ENCODE peak calls at places on chromosomes 13 and 19, in nine cellular contexts. One of them, this sample, is unnamed.

GRCh38 chr13:29758591-29759114 is 91.8 kb downstream of the UBL3 start:
- DNase-seq in Panc1: no peak
- DNase-seq in foreskin fibroblast: no peak
- DNase-seq in lower lobe of right lung: peak
- DNase-seq in lung: no peak
- DNase-seq in K562: no peak
- DNase-seq in MCF 10A: peak
- DNase-seq in kidney epithelial cell: no peak
- DNase-seq in fibroblast of mammary gland: no peak
- DNase-seq in this sample: peak

GRCh38 chr19:41307090-41307875 is 2.7 kb upstream of the CCDC97 start:
- DNase-seq in Panc1: no peak
- DNase-seq in foreskin fibroblast: no peak
- DNase-seq in lower lobe of right lung: no peak
- DNase-seq in lung: no peak
- DNase-seq in K562: no peak
- DNase-seq in MCF 10A: no peak
- DNase-seq in kidney epithelial cell: no peak
- DNase-seq in fibroblast of mammary gland: no peak
- DNase-seq in this sample: no peak

GRCh38 chr13:60169239-60170031 is 5.7 kb upstream of the DIAPH3 start:
- DNase-seq in Panc1: no peak
- DNase-seq in foreskin fibroblast: no peak
- DNase-seq in lower lobe of right lung: no peak
- DNase-seq in lung: no peak
- DNase-seq in K562: no peak
- DNase-seq in MCF 10A: no peak
- DNase-seq in kidney epithelial cell: no peak
- DNase-seq in fibroblast of mammary gland: no peak
- DNase-seq in this sample: no peak

GRCh38 chr19:54439174-54439851 is 9.7 kb upstream of the LENG8 start:
- DNase-seq in Panc1: no peak
- DNase-seq in foreskin fibroblast: peak
- DNase-seq in lower lobe of right lung: no peak
- DNase-seq in lung: no peak
- DNase-seq in K562: no peak
- DNase-seq in MCF 10A: peak
- DNase-seq in kidney epithelial cell: no peak
- DNase-seq in fibroblast of mammary gland: no peak
- DNase-seq in this sample: peak

GRCh38 chr13:79477968-79478367 is 3.0 kb upstream of the NDFIP2 start:
- DNase-seq in Panc1: no peak
- DNase-seq in foreskin fibroblast: no peak
- DNase-seq in lower lobe of right lung: no peak
- DNase-seq in lung: no peak
- DNase-seq in K562: no peak
- DNase-seq in MCF 10A: no peak
- DNase-seq in kidney epithelial cell: no peak
- DNase-seq in fibroblast of mammary gland: no peak
- DNase-seq in this sample: no peak

GRCh38 chr19:30340724-30341595 is 31.2 kb upstream of the ZNF536 start:
- DNase-seq in Panc1: no peak
- DNase-seq in foreskin fibroblast: peak
- DNase-seq in lower lobe of right lung: no peak
- DNase-seq in lung: no peak
- DNase-seq in K562: no peak
- DNase-seq in MCF 10A: no peak
- DNase-seq in kidney epithelial cell: no peak
- DNase-seq in fibroblast of mammary gland: no peak
- DNase-seq in this sample: no peak

GRCh38 chr13:67197704-67198103 is 32.4 kb downstream of the PCDH9 start:
- DNase-seq in Panc1: no peak
- DNase-seq in foreskin fibroblast: no peak
- DNase-seq in lower lobe of right lung: no peak
- DNase-seq in lung: no peak
- DNase-seq in K562: no peak
- DNase-seq in MCF 10A: no peak
- DNase-seq in kidney epithelial cell: no peak
- DNase-seq in fibroblast of mammary gland: no peak
- DNase-seq in this sample: no peak

GRCh38 chr13:43558942-43559341 is 227.8 kb downstream of the ENOX1 start:
- DNase-seq in Panc1: no peak
- DNase-seq in foreskin fibroblast: peak
- DNase-seq in lower lobe of right lung: no peak
- DNase-seq in lung: no peak
- DNase-seq in K562: no peak
- DNase-seq in MCF 10A: no peak
- DNase-seq in kidney epithelial cell: no peak
- DNase-seq in fibroblast of mammary gland: peak
- DNase-seq in this sample: no peak

GRCh38 chr13:35763805-35764170 is 287.3 kb upstream of the MAB21L1 start:
- DNase-seq in Panc1: no peak
- DNase-seq in foreskin fibroblast: no peak
- DNase-seq in lower lobe of right lung: no peak
- DNase-seq in lung: no peak
- DNase-seq in K562: no peak
- DNase-seq in MCF 10A: no peak
- DNase-seq in kidney epithelial cell: no peak
- DNase-seq in fibroblast of mammary gland: no peak
- DNase-seq in this sample: no peak

GRCh38 chr13:99873832-99874430 is 97.6 kb downstream of the ZIC5 start:
- DNase-seq in Panc1: no peak
- DNase-seq in foreskin fibroblast: no peak
- DNase-seq in lower lobe of right lung: no peak
- DNase-seq in lung: no peak
- DNase-seq in K562: no peak
- DNase-seq in MCF 10A: no peak
- DNase-seq in kidney epithelial cell: no peak
- DNase-seq in fibroblast of mammary gland: no peak
- DNase-seq in this sample: no peak

GRCh38 chr19:50330365-50331078 is 1.3 kb upstream of the KCNC3 start:
- DNase-seq in Panc1: no peak
- DNase-seq in foreskin fibroblast: peak
- DNase-seq in lower lobe of right lung: peak
- DNase-seq in lung: peak
- DNase-seq in K562: peak
- DNase-seq in MCF 10A: no peak
- DNase-seq in kidney epithelial cell: no peak
- DNase-seq in fibroblast of mammary gland: peak
- DNase-seq in this sample: no peak

GRCh38 chr19:1106841-1107654 is 3.3 kb downstream of the GPX4 start:
- DNase-seq in Panc1: no peak
- DNase-seq in foreskin fibroblast: peak
- DNase-seq in lower lobe of right lung: no peak
- DNase-seq in lung: no peak
- DNase-seq in K562: no peak
- DNase-seq in MCF 10A: peak
- DNase-seq in kidney epithelial cell: no peak
- DNase-seq in fibroblast of mammary gland: peak
- DNase-seq in this sample: peak

DNA sequence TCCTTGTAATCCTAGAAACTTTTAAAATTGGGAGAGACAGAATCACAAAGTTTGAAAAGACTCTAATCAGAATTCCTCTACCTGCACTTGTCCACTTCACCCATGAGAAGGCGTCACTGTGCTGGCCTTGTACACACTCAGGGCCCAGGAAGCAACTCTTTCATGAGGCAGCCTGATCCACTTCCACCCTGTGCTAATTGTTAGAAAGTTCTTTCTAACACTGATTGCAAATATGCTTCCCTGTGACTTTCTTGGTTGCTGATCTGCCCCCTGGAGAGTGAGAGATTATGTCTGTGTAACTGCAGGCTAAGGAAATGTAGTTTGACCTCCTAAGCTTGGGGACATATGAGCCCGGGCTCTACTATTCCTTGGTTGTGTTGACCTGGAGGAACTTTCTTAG is 494.6 kb downstream of the MYO16 start:
- DNase-seq in Panc1: no peak
- DNase-seq in foreskin fibroblast: no peak
- DNase-seq in lower lobe of right lung: no peak
- DNase-seq in lung: no peak
- DNase-seq in K562: no peak
- DNase-seq in MCF 10A: no peak
- DNase-seq in kidney epithelial cell: no peak
- DNase-seq in fibroblast of mammary gland: no peak
- DNase-seq in this sample: no peak
- TF ChIP-seq CTCF in Panc1: no peak
- TF ChIP-seq CTCF in foreskin fibroblast: no peak
- TF ChIP-seq CTCF in lower lobe of right lung: no peak
- TF ChIP-seq CTCF in lung: no peak
- TF ChIP-seq CTCF in K562: no peak
- TF ChIP-seq CTCF in MCF 10A: no peak
- TF ChIP-seq CTCF in kidney epithelial cell: no peak
- TF ChIP-seq CTCF in fibroblast of mammary gland: no peak
- TF ChIP-seq CTCF in this sample: peak

GRCh38 chr13:112366907-112367646 is 9.1 kb upstream of the SPACA7 start:
- DNase-seq in Panc1: no peak
- DNase-seq in foreskin fibroblast: no peak
- DNase-seq in lower lobe of right lung: no peak
- DNase-seq in lung: no peak
- DNase-seq in K562: no peak
- DNase-seq in MCF 10A: no peak
- DNase-seq in kidney epithelial cell: no peak
- DNase-seq in fibroblast of mammary gland: no peak
- DNase-seq in this sample: no peak
- TF ChIP-seq CTCF in Panc1: no peak
- TF ChIP-seq CTCF in foreskin fibroblast: no peak
- TF ChIP-seq CTCF in lower lobe of right lung: no peak
- TF ChIP-seq CTCF in lung: no peak
- TF ChIP-seq CTCF in K562: no peak
- TF ChIP-seq CTCF in MCF 10A: no peak
- TF ChIP-seq CTCF in kidney epithelial cell: no peak
- TF ChIP-seq CTCF in fibroblast of mammary gland: no peak
- TF ChIP-seq CTCF in this sample: no peak

GRCh38 chr13:26813626-26814348 is 53.2 kb upstream of the GPR12 start:
- DNase-seq in Panc1: no peak
- DNase-seq in foreskin fibroblast: no peak
- DNase-seq in lower lobe of right lung: no peak
- DNase-seq in lung: no peak
- DNase-seq in K562: no peak
- DNase-seq in MCF 10A: peak
- DNase-seq in kidney epithelial cell: no peak
- DNase-seq in fibroblast of mammary gland: no peak
- DNase-seq in this sample: peak

GRCh38 chr13:26816876-26817275 is 56.3 kb upstream of the GPR12 start:
- DNase-seq in Panc1: no peak
- DNase-seq in foreskin fibroblast: no peak
- DNase-seq in lower lobe of right lung: no peak
- DNase-seq in lung: no peak
- DNase-seq in K562: no peak
- DNase-seq in MCF 10A: no peak
- DNase-seq in kidney epithelial cell: no peak
- DNase-seq in fibroblast of mammary gland: no peak
- DNase-seq in this sample: no peak

GRCh38 chr13:26806891-26807290 is 46.3 kb upstream of the GPR12 start:
- DNase-seq in Panc1: no peak
- DNase-seq in foreskin fibroblast: no peak
- DNase-seq in lower lobe of right lung: no peak
- DNase-seq in lung: no peak
- DNase-seq in K562: no peak
- DNase-seq in MCF 10A: no peak
- DNase-seq in kidney epithelial cell: no peak
- DNase-seq in fibroblast of mammary gland: no peak
- DNase-seq in this sample: peak

GRCh38 chr13:26810095-26810494 is 49.5 kb upstream of the GPR12 start:
- DNase-seq in Panc1: no peak
- DNase-seq in foreskin fibroblast: no peak
- DNase-seq in lower lobe of right lung: no peak
- DNase-seq in lung: no peak
- DNase-seq in K562: no peak
- DNase-seq in MCF 10A: no peak
- DNase-seq in kidney epithelial cell: no peak
- DNase-seq in fibroblast of mammary gland: no peak
- DNase-seq in this sample: no peak

GRCh38 chr13:26811636-26812035 is 51.0 kb upstream of the GPR12 start:
- DNase-seq in Panc1: no peak
- DNase-seq in foreskin fibroblast: no peak
- DNase-seq in lower lobe of right lung: no peak
- DNase-seq in lung: no peak
- DNase-seq in K562: no peak
- DNase-seq in MCF 10A: no peak
- DNase-seq in kidney epithelial cell: no peak
- DNase-seq in fibroblast of mammary gland: no peak
- DNase-seq in this sample: no peak
- TF ChIP-seq CTCF in Panc1: no peak
- TF ChIP-seq CTCF in foreskin fibroblast: no peak
- TF ChIP-seq CTCF in lower lobe of right lung: no peak
- TF ChIP-seq CTCF in lung: no peak
- TF ChIP-seq CTCF in K562: no peak
- TF ChIP-seq CTCF in MCF 10A: no peak
- TF ChIP-seq CTCF in kidney epithelial cell: no peak
- TF ChIP-seq CTCF in fibroblast of mammary gland: no peak
- TF ChIP-seq CTCF in this sample: no peak

GRCh38 chr13:31427151-31427867 is 227.5 kb downstream of the B3GLCT start:
- DNase-seq in Panc1: no peak
- DNase-seq in foreskin fibroblast: no peak
- DNase-seq in lower lobe of right lung: no peak
- DNase-seq in lung: no peak
- DNase-seq in K562: no peak
- DNase-seq in MCF 10A: no peak
- DNase-seq in kidney epithelial cell: no peak
- DNase-seq in fibroblast of mammary gland: no peak
- DNase-seq in this sample: no peak

GRCh38 chr13:31421756-31422155 is 222.0 kb downstream of the B3GLCT start:
- DNase-seq in Panc1: no peak
- DNase-seq in foreskin fibroblast: peak
- DNase-seq in lower lobe of right lung: no peak
- DNase-seq in lung: no peak
- DNase-seq in K562: no peak
- DNase-seq in MCF 10A: no peak
- DNase-seq in kidney epithelial cell: no peak
- DNase-seq in fibroblast of mammary gland: peak
- DNase-seq in this sample: no peak

GRCh38 chr13:31426395-31426794 is 226.6 kb downstream of the B3GLCT start:
- DNase-seq in Panc1: no peak
- DNase-seq in foreskin fibroblast: no peak
- DNase-seq in lower lobe of right lung: no peak
- DNase-seq in lung: no peak
- DNase-seq in K562: no peak
- DNase-seq in MCF 10A: no peak
- DNase-seq in kidney epithelial cell: no peak
- DNase-seq in fibroblast of mammary gland: no peak
- DNase-seq in this sample: no peak

DNA sequence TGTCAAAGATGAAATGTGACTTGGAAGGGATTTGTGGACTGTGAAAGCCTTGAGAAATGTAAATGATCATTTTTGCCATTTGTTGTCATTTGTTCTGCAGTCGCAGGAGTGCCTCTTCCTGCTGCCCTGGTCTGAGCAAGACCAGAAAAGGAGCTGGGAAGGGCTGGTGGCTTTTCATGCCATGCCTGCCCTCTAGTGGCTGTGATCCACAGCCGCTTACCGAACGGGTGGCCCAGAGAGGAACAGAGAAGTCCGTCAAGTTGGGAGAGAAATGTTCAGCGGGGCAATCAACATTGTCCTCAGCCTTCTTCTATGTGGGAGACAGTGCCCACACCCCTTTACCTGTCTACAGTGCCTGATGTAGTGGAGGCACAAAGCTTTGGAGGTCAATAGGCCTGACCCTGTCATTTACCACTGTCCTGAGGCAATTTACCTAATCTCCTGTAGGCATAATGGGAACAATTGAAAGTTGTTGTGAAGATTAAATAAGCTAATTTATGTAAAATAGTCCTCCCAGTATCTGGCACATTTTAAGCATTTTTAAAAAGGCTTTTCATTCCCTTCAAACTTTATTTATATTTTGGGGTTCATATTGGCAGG is 224.5 kb downstream of the B3GLCT start:
- DNase-seq in Panc1: peak
- DNase-seq in foreskin fibroblast: peak
- DNase-seq in lower lobe of right lung: peak
- DNase-seq in lung: peak
- DNase-seq in K562: peak
- DNase-seq in MCF 10A: peak
- DNase-seq in kidney epithelial cell: peak
- DNase-seq in fibroblast of mammary gland: peak
- DNase-seq in this sample: peak
- TF ChIP-seq CTCF in Panc1: peak
- TF ChIP-seq CTCF in foreskin fibroblast: peak
- TF ChIP-seq CTCF in lower lobe of right lung: peak
- TF ChIP-seq CTCF in lung: peak
- TF ChIP-seq CTCF in K562: peak
- TF ChIP-seq CTCF in MCF 10A: peak
- TF ChIP-seq CTCF in kidney epithelial cell: peak
- TF ChIP-seq CTCF in fibroblast of mammary gland: peak
- TF ChIP-seq CTCF in this sample: peak

This sample was measured in epithelial cell of esophagus.